ENCODE peak calls at places on chromosomes 4 and X, in five cellular contexts. One of them, this sample, is unnamed.

GRCh38 chrX:18864390-18864920 is 119.5 kb downstream of the PHKA2 start:
- DNase-seq in adrenal gland: no peak
- DNase-seq in ovary: no peak
- DNase-seq in H54: no peak
- DNase-seq in IMR-90: no peak
- DNase-seq in this sample: no peak

GRCh38 chr4:150999091-150999490 is 16.0 kb downstream of the LRBA start:
- DNase-seq in adrenal gland: no peak
- DNase-seq in ovary: no peak
- DNase-seq in H54: no peak
- DNase-seq in IMR-90: no peak
- DNase-seq in this sample: no peak

GRCh38 chr4:25958110-25958509 is 44.1 kb downstream of the SMIM20 start:
- DNase-seq in adrenal gland: no peak
- DNase-seq in ovary: no peak
- DNase-seq in H54: no peak
- DNase-seq in IMR-90: no peak
- DNase-seq in this sample: no peak

GRCh38 chr4:136392576-136392975 is 1139.7 kb downstream of the PCDH18 start:
- DNase-seq in adrenal gland: no peak
- DNase-seq in ovary: no peak
- DNase-seq in H54: no peak
- DNase-seq in IMR-90: peak
- DNase-seq in this sample: no peak

GRCh38 chr4:105060628-105061027 is 86.0 kb upstream of the TET2 start:
- DNase-seq in adrenal gland: peak
- DNase-seq in ovary: no peak
- DNase-seq in H54: no peak
- DNase-seq in IMR-90: peak
- DNase-seq in this sample: no peak

GRCh38 chr4:58761563-58761962 is 1651.4 kb upstream of the IGFBP7 start:
- DNase-seq in adrenal gland: no peak
- DNase-seq in ovary: no peak
- DNase-seq in H54: no peak
- DNase-seq in IMR-90: no peak
- DNase-seq in this sample: no peak

GRCh38 chrX:48648299-48648698 is 35.3 kb upstream of the WAS start:
- DNase-seq in adrenal gland: peak
- DNase-seq in ovary: peak
- DNase-seq in H54: peak
- DNase-seq in IMR-90: peak
- DNase-seq in this sample: peak

GRCh38 chr4:176011523-176011922 is 54.1 kb upstream of the WDR17 start:
- DNase-seq in adrenal gland: no peak
- DNase-seq in ovary: no peak
- DNase-seq in H54: no peak
- DNase-seq in IMR-90: no peak
- DNase-seq in this sample: no peak

GRCh38 chr4:76856183-76856969 is 41.6 kb downstream of the SOWAHB start:
- DNase-seq in adrenal gland: no peak
- DNase-seq in ovary: no peak
- DNase-seq in H54: no peak
- DNase-seq in IMR-90: peak
- DNase-seq in this sample: no peak

GRCh38 chr4:179855471-179855870 is 2387.7 kb upstream of the TENM3 start:
- DNase-seq in adrenal gland: no peak
- DNase-seq in ovary: no peak
- DNase-seq in H54: no peak
- DNase-seq in IMR-90: peak
- DNase-seq in this sample: no peak

GRCh38 chr4:141247430-141247780 is 26.7 kb downstream of the ZNF330 start:
- DNase-seq in adrenal gland: no peak
- DNase-seq in ovary: no peak
- DNase-seq in H54: no peak
- DNase-seq in IMR-90: no peak
- DNase-seq in this sample: no peak

GRCh38 chr4:60020389-60020788 is 1179.7 kb upstream of the ADGRL3 start:
- DNase-seq in adrenal gland: no peak
- DNase-seq in ovary: no peak
- DNase-seq in H54: no peak
- DNase-seq in IMR-90: no peak
- DNase-seq in this sample: no peak

GRCh38 chrX:40098264-40099045 is 697 bp upstream of the BCOR start:
- DNase-seq in adrenal gland: peak
- DNase-seq in ovary: no peak
- DNase-seq in H54: no peak
- DNase-seq in IMR-90: no peak
- DNase-seq in this sample: peak
- TF ChIP-seq POLR2A in adrenal gland: peak
- TF ChIP-seq POLR2A in ovary: no peak
- TF ChIP-seq POLR2A in H54: no peak
- TF ChIP-seq POLR2A in IMR-90: peak
- TF ChIP-seq POLR2A in this sample: peak

DNA sequence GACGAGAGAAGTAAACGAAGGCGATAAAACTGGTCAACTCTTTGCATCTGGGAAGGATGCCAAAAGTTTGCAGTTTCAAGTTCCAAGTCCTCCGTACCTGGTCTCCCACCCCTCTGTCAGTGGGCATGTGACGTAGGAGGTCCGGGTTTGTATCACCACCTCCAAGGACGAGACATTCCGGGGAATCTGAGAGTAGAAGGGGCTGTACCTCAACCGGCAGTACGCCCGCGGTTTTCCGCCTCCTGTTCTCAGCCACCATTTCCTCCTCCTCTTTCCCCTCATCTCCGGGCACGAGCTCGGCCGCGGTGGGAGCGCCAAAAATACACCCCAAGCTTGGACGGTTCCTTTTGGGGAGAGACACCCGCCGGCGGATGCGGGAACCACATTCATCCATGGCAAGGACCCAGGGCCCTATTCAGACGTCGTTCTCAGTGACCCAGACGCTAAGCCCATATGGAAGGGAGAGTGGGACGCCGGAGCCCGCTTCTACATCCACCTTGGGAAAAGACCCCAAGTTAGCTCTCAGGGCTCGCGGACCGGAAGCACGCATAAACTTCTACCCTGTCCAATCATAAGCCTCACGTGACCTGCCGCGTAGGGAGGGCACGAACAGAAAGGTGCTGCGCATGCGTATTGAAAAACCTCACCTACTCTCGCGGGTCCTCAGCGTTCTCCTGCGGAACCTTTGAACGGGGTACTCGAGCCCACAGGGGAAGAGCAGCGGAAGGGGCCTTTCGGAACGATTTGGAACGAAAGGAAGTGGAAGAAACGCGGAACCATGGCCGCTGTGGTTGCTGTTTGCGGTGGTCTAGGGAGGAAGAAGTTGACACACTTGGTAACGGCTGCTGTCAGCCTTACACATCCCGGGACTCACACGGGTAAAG is at the start of the genes HELQ and MRPS18C:
- DNase-seq in adrenal gland: peak
- DNase-seq in ovary: peak
- DNase-seq in H54: peak
- DNase-seq in IMR-90: peak
- DNase-seq in this sample: peak
- TF ChIP-seq POLR2A in adrenal gland: peak
- TF ChIP-seq POLR2A in ovary: peak
- TF ChIP-seq POLR2A in H54: peak
- TF ChIP-seq POLR2A in IMR-90: peak
- TF ChIP-seq POLR2A in this sample: peak

GRCh38 chr4:185307136-185307950 is 88.4 kb downstream of the LRP2BP start:
- DNase-seq in adrenal gland: no peak
- DNase-seq in ovary: no peak
- DNase-seq in H54: no peak
- DNase-seq in IMR-90: peak
- DNase-seq in this sample: no peak

GRCh38 chr4:185305979-185306442 is 89.7 kb downstream of the LRP2BP start:
- DNase-seq in adrenal gland: no peak
- DNase-seq in ovary: no peak
- DNase-seq in H54: peak
- DNase-seq in IMR-90: peak
- DNase-seq in this sample: no peak

GRCh38 chr4:185309770-185310169 is 86.0 kb downstream of the LRP2BP start:
- DNase-seq in adrenal gland: no peak
- DNase-seq in ovary: no peak
- DNase-seq in H54: no peak
- DNase-seq in IMR-90: no peak
- DNase-seq in this sample: no peak

GRCh38 chr4:185312699-185313098 is 83.0 kb downstream of the LRP2BP start:
- DNase-seq in adrenal gland: no peak
- DNase-seq in ovary: no peak
- DNase-seq in H54: no peak
- DNase-seq in IMR-90: peak
- DNase-seq in this sample: no peak

DNA sequence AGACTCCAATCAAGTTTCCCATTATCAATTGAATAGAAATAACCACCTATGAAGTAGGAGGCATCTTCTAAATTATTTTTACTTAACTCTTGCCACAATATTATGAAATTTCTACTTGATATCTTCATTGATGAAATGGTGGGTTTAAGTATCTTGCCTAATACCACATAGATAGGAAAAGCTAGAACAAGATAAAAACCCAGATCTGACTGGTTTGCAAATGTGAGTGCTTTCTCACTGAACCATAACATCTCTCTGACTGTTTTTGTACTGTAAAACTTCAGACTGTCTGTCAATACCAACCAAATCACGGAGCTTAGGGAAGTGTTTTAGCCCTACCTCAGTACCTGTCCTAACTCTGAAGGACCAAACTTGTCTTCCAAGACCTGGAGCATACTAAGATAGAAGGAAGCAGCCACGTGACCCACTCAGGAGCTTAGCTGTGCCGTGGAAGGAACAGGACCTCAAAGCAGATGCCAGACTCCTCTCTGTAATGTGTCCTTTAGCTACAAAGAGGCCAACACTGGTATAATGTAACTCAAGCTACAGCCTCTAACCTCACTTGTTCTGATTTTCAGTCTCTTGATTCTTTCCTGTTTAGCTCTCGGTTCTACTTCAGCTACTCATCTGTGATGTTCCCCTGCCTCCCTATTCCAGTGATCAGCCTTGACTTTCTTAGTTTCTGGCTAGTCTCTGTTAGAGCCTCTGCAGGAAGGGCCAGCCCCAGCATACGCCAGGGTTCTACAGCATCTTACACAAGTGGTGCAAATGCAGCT is 84.4 kb downstream of the LRP2BP start:
- DNase-seq in adrenal gland: no peak
- DNase-seq in ovary: no peak
- DNase-seq in H54: no peak
- DNase-seq in IMR-90: no peak
- DNase-seq in this sample: no peak
- TF ChIP-seq POLR2A in adrenal gland: no peak
- TF ChIP-seq POLR2A in ovary: no peak
- TF ChIP-seq POLR2A in H54: no peak
- TF ChIP-seq POLR2A in IMR-90: no peak
- TF ChIP-seq POLR2A in this sample: no peak

DNA sequence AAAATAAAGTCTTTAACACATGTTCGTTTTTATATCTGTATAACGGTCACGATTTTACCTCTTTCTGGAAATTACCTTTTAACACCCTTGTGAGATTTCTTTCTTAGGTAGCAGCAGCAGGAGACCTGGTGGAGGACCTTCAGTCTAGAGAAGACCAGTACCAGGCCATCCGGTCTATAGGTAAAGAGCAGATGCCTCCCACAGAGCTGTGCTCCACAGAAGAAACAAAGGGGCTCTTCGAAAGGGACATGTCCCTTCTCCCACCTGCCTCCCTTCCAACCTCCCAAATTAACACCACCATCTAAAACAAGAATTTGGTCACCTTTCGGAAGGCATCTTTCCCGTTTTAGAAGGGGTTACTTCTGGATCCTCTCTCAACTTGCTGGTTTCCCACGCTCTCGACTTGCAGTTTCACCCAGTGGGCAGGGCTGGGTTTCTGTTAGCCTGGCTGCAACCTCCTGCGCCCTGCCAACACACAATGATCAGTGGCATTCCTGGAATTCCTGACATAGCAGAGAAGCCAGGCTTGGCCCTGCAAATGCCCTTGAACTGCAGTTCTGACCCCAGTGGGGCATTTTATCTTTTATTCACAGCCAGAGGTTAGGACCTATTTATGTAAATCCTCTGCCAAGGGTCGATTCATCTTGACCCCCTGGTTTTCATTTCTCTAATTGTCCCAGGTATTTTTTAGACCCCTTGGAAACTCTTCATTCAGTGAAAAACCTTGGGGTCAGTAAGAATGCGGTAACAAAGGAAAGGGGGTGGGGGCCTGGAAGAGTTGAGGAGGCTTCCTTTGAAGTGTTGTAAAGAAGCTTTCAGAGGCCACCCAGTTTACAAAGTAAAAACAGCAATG is 217.8 kb downstream of the ZNF674 start:
- DNase-seq in adrenal gland: peak
- DNase-seq in ovary: peak
- DNase-seq in H54: no peak
- DNase-seq in IMR-90: no peak
- DNase-seq in this sample: no peak
- TF ChIP-seq POLR2A in adrenal gland: peak
- TF ChIP-seq POLR2A in ovary: no peak
- TF ChIP-seq POLR2A in H54: no peak
- TF ChIP-seq POLR2A in IMR-90: no peak
- TF ChIP-seq POLR2A in this sample: no peak